ENCODE peak calls at places on chromosome 2, in eight cellular contexts. One of them, this sample, is unnamed.

GRCh38 chr2:165293439-165294420 is 54.5 kb downstream of the SCN2A start:
- DNase-seq in right lobe of liver: no peak
- DNase-seq in fibroblast of pulmonary artery: peak
- DNase-seq in AG04450: peak
- DNase-seq in testis: peak
- DNase-seq in GM10248: peak
- DNase-seq in CD4-positive, alpha-beta T cell: peak
- DNase-seq in AG10803: peak
- DNase-seq in this sample: peak

GRCh38 chr2:110773470-110773921 is 41.1 kb downstream of the ACOXL start:
- DNase-seq in right lobe of liver: peak
- DNase-seq in fibroblast of pulmonary artery: no peak
- DNase-seq in AG04450: no peak
- DNase-seq in testis: no peak
- DNase-seq in GM10248: no peak
- DNase-seq in CD4-positive, alpha-beta T cell: no peak
- DNase-seq in AG10803: no peak
- DNase-seq in this sample: no peak

GRCh38 chr2:151171186-151171585 is 90.5 kb downstream of the RBM43 start:
- DNase-seq in right lobe of liver: no peak
- DNase-seq in fibroblast of pulmonary artery: no peak
- DNase-seq in AG04450: no peak
- DNase-seq in testis: no peak
- DNase-seq in GM10248: no peak
- DNase-seq in CD4-positive, alpha-beta T cell: no peak
- DNase-seq in AG10803: no peak
- DNase-seq in this sample: no peak

GRCh38 chr2:144530596-144530995 is 10.7 kb upstream of the ZEB2 start:
- DNase-seq in right lobe of liver: no peak
- DNase-seq in fibroblast of pulmonary artery: no peak
- DNase-seq in AG04450: no peak
- DNase-seq in testis: no peak
- DNase-seq in GM10248: no peak
- DNase-seq in CD4-positive, alpha-beta T cell: no peak
- DNase-seq in AG10803: no peak
- DNase-seq in this sample: no peak

GRCh38 chr2:231611273-231612198 is 18.9 kb downstream of the TEX44 start:
- DNase-seq in right lobe of liver: no peak
- DNase-seq in fibroblast of pulmonary artery: peak
- DNase-seq in AG04450: no peak
- DNase-seq in testis: peak
- DNase-seq in GM10248: peak
- DNase-seq in CD4-positive, alpha-beta T cell: peak
- DNase-seq in AG10803: peak
- DNase-seq in this sample: no peak

GRCh38 chr2:100105678-100106054 is 36.7 kb downstream of the AFF3 start:
- DNase-seq in right lobe of liver: no peak
- DNase-seq in fibroblast of pulmonary artery: no peak
- DNase-seq in AG04450: no peak
- DNase-seq in testis: peak
- DNase-seq in GM10248: no peak
- DNase-seq in CD4-positive, alpha-beta T cell: no peak
- DNase-seq in AG10803: no peak
- DNase-seq in this sample: no peak

GRCh38 chr2:10980886-10981425 is 69.2 kb downstream of the KCNF1 start:
- DNase-seq in right lobe of liver: no peak
- DNase-seq in fibroblast of pulmonary artery: no peak
- DNase-seq in AG04450: no peak
- DNase-seq in testis: no peak
- DNase-seq in GM10248: no peak
- DNase-seq in CD4-positive, alpha-beta T cell: no peak
- DNase-seq in AG10803: no peak
- DNase-seq in this sample: no peak

GRCh38 chr2:167294031-167294774 is 405.9 kb downstream of the XIRP2 start:
- DNase-seq in right lobe of liver: no peak
- DNase-seq in fibroblast of pulmonary artery: peak
- DNase-seq in AG04450: no peak
- DNase-seq in testis: peak
- DNase-seq in GM10248: peak
- DNase-seq in CD4-positive, alpha-beta T cell: no peak
- DNase-seq in AG10803: no peak
- DNase-seq in this sample: no peak

GRCh38 chr2:12619975-12620374 is 96.8 kb upstream of the TRIB2 start:
- DNase-seq in right lobe of liver: no peak
- DNase-seq in fibroblast of pulmonary artery: peak
- DNase-seq in AG04450: peak
- DNase-seq in testis: no peak
- DNase-seq in GM10248: no peak
- DNase-seq in CD4-positive, alpha-beta T cell: no peak
- DNase-seq in AG10803: peak
- DNase-seq in this sample: no peak

GRCh38 chr2:60926751-60927568 is 45.6 kb downstream of the REL start:
- DNase-seq in right lobe of liver: no peak
- DNase-seq in fibroblast of pulmonary artery: peak
- DNase-seq in AG04450: peak
- DNase-seq in testis: no peak
- DNase-seq in GM10248: no peak
- DNase-seq in CD4-positive, alpha-beta T cell: no peak
- DNase-seq in AG10803: peak
- DNase-seq in this sample: no peak

GRCh38 chr2:159096896-159097295 is 128.5 kb downstream of the TANC1 start:
- DNase-seq in right lobe of liver: no peak
- DNase-seq in fibroblast of pulmonary artery: peak
- DNase-seq in AG04450: no peak
- DNase-seq in testis: no peak
- DNase-seq in GM10248: no peak
- DNase-seq in CD4-positive, alpha-beta T cell: no peak
- DNase-seq in AG10803: no peak
- DNase-seq in this sample: no peak

GRCh38 chr2:97754690-97755346 is 41.4 kb downstream of the ZAP70 start:
- DNase-seq in right lobe of liver: no peak
- DNase-seq in fibroblast of pulmonary artery: no peak
- DNase-seq in AG04450: no peak
- DNase-seq in testis: no peak
- DNase-seq in GM10248: no peak
- DNase-seq in CD4-positive, alpha-beta T cell: no peak
- DNase-seq in AG10803: no peak
- DNase-seq in this sample: no peak

GRCh38 chr2:225165052-225165451 is 122.8 kb upstream of the DOCK10 start:
- DNase-seq in right lobe of liver: no peak
- DNase-seq in fibroblast of pulmonary artery: no peak
- DNase-seq in AG04450: peak
- DNase-seq in testis: no peak
- DNase-seq in GM10248: no peak
- DNase-seq in CD4-positive, alpha-beta T cell: no peak
- DNase-seq in AG10803: peak
- DNase-seq in this sample: no peak

GRCh38 chr2:15128846-15129245 is 432.3 kb downstream of the NBAS start:
- DNase-seq in right lobe of liver: no peak
- DNase-seq in fibroblast of pulmonary artery: no peak
- DNase-seq in AG04450: no peak
- DNase-seq in testis: no peak
- DNase-seq in GM10248: no peak
- DNase-seq in CD4-positive, alpha-beta T cell: no peak
- DNase-seq in AG10803: no peak
- DNase-seq in this sample: no peak

GRCh38 chr2:120299561-120299960 is 46.4 kb upstream of the INHBB start:
- DNase-seq in right lobe of liver: no peak
- DNase-seq in fibroblast of pulmonary artery: no peak
- DNase-seq in AG04450: no peak
- DNase-seq in testis: no peak
- DNase-seq in GM10248: no peak
- DNase-seq in CD4-positive, alpha-beta T cell: no peak
- DNase-seq in AG10803: no peak
- DNase-seq in this sample: no peak

GRCh38 chr2:74620671-74621070 is 27.5 kb downstream of the M1AP start:
- DNase-seq in right lobe of liver: no peak
- DNase-seq in fibroblast of pulmonary artery: no peak
- DNase-seq in AG04450: no peak
- DNase-seq in testis: no peak
- DNase-seq in GM10248: no peak
- DNase-seq in CD4-positive, alpha-beta T cell: no peak
- DNase-seq in AG10803: peak
- DNase-seq in this sample: no peak

GRCh38 chr2:129468879-129469278 is 510.6 kb upstream of the RAB6C start:
- DNase-seq in right lobe of liver: no peak
- DNase-seq in fibroblast of pulmonary artery: no peak
- DNase-seq in AG04450: no peak
- DNase-seq in testis: no peak
- DNase-seq in GM10248: no peak
- DNase-seq in CD4-positive, alpha-beta T cell: no peak
- DNase-seq in AG10803: no peak
- DNase-seq in this sample: no peak

GRCh38 chr2:209495855-209496585 is 72.2 kb downstream of the MAP2 start:
- DNase-seq in right lobe of liver: no peak
- DNase-seq in fibroblast of pulmonary artery: peak
- DNase-seq in AG04450: peak
- DNase-seq in testis: no peak
- DNase-seq in GM10248: no peak
- DNase-seq in CD4-positive, alpha-beta T cell: no peak
- DNase-seq in AG10803: peak
- DNase-seq in this sample: no peak

GRCh38 chr2:232838406-232838874 is 31.6 kb upstream of the SNORC start:
- DNase-seq in right lobe of liver: peak
- DNase-seq in fibroblast of pulmonary artery: no peak
- DNase-seq in AG04450: no peak
- DNase-seq in testis: no peak
- DNase-seq in GM10248: peak
- DNase-seq in CD4-positive, alpha-beta T cell: peak
- DNase-seq in AG10803: no peak
- DNase-seq in this sample: peak

GRCh38 chr2:143152652-143153051 is 23.4 kb downstream of the ARHGAP15 start:
- DNase-seq in right lobe of liver: no peak
- DNase-seq in fibroblast of pulmonary artery: no peak
- DNase-seq in AG04450: no peak
- DNase-seq in testis: no peak
- DNase-seq in GM10248: no peak
- DNase-seq in CD4-positive, alpha-beta T cell: no peak
- DNase-seq in AG10803: no peak
- DNase-seq in this sample: no peak

GRCh38 chr2:143148757-143149156 is 19.5 kb downstream of the ARHGAP15 start:
- DNase-seq in right lobe of liver: no peak
- DNase-seq in fibroblast of pulmonary artery: no peak
- DNase-seq in AG04450: no peak
- DNase-seq in testis: no peak
- DNase-seq in GM10248: no peak
- DNase-seq in CD4-positive, alpha-beta T cell: no peak
- DNase-seq in AG10803: no peak
- DNase-seq in this sample: no peak

GRCh38 chr2:143150287-143150686 is 21.1 kb downstream of the ARHGAP15 start:
- DNase-seq in right lobe of liver: no peak
- DNase-seq in fibroblast of pulmonary artery: no peak
- DNase-seq in AG04450: no peak
- DNase-seq in testis: no peak
- DNase-seq in GM10248: no peak
- DNase-seq in CD4-positive, alpha-beta T cell: no peak
- DNase-seq in AG10803: no peak
- DNase-seq in this sample: no peak

GRCh38 chr2:143151111-143151752 is 22.0 kb downstream of the ARHGAP15 start:
- DNase-seq in right lobe of liver: no peak
- DNase-seq in fibroblast of pulmonary artery: no peak
- DNase-seq in AG04450: no peak
- DNase-seq in testis: no peak
- DNase-seq in GM10248: no peak
- DNase-seq in CD4-positive, alpha-beta T cell: no peak
- DNase-seq in AG10803: no peak
- DNase-seq in this sample: no peak

GRCh38 chr2:143152219-143152618 is 23.0 kb downstream of the ARHGAP15 start:
- DNase-seq in right lobe of liver: no peak
- DNase-seq in fibroblast of pulmonary artery: no peak
- DNase-seq in AG04450: no peak
- DNase-seq in testis: no peak
- DNase-seq in GM10248: no peak
- DNase-seq in CD4-positive, alpha-beta T cell: no peak
- DNase-seq in AG10803: no peak
- DNase-seq in this sample: no peak
- TF ChIP-seq CTCF in right lobe of liver: no peak
- TF ChIP-seq CTCF in fibroblast of pulmonary artery: no peak
- TF ChIP-seq CTCF in AG04450: no peak
- TF ChIP-seq CTCF in testis: no peak
- TF ChIP-seq CTCF in GM10248: no peak
- TF ChIP-seq CTCF in CD4-positive, alpha-beta T cell: no peak
- TF ChIP-seq CTCF in AG10803: no peak
- TF ChIP-seq CTCF in this sample: no peak

GRCh38 chr2:149331023-149331400 is 625 bp downstream of the LYPD6 start:
- DNase-seq in right lobe of liver: no peak
- DNase-seq in fibroblast of pulmonary artery: no peak
- DNase-seq in AG04450: no peak
- DNase-seq in testis: no peak
- DNase-seq in GM10248: no peak
- DNase-seq in CD4-positive, alpha-beta T cell: no peak
- DNase-seq in AG10803: no peak
- DNase-seq in this sample: no peak

GRCh38 chr2:149330127-149331022 is at the start of gene LYPD6:
- DNase-seq in right lobe of liver: peak
- DNase-seq in fibroblast of pulmonary artery: peak
- DNase-seq in AG04450: no peak
- DNase-seq in testis: peak
- DNase-seq in GM10248: peak
- DNase-seq in CD4-positive, alpha-beta T cell: no peak
- DNase-seq in AG10803: peak
- DNase-seq in this sample: peak

GRCh38 chr2:149332364-149332763 is 2.0 kb downstream of the LYPD6 start:
- DNase-seq in right lobe of liver: no peak
- DNase-seq in fibroblast of pulmonary artery: no peak
- DNase-seq in AG04450: no peak
- DNase-seq in testis: no peak
- DNase-seq in GM10248: no peak
- DNase-seq in CD4-positive, alpha-beta T cell: no peak
- DNase-seq in AG10803: no peak
- DNase-seq in this sample: no peak

GRCh38 chr2:149329068-149329467 is 1.3 kb upstream of the LYPD6 start:
- DNase-seq in right lobe of liver: no peak
- DNase-seq in fibroblast of pulmonary artery: no peak
- DNase-seq in AG04450: no peak
- DNase-seq in testis: peak
- DNase-seq in GM10248: no peak
- DNase-seq in CD4-positive, alpha-beta T cell: no peak
- DNase-seq in AG10803: no peak
- DNase-seq in this sample: no peak

GRCh38 chr2:149329470-149330126 is 789 bp upstream of the LYPD6 start:
- DNase-seq in right lobe of liver: peak
- DNase-seq in fibroblast of pulmonary artery: peak
- DNase-seq in AG04450: no peak
- DNase-seq in testis: peak
- DNase-seq in GM10248: peak
- DNase-seq in CD4-positive, alpha-beta T cell: no peak
- DNase-seq in AG10803: peak
- DNase-seq in this sample: peak
- TF ChIP-seq CTCF in right lobe of liver: no peak
- TF ChIP-seq CTCF in fibroblast of pulmonary artery: no peak
- TF ChIP-seq CTCF in AG04450: no peak
- TF ChIP-seq CTCF in testis: no peak
- TF ChIP-seq CTCF in GM10248: no peak
- TF ChIP-seq CTCF in CD4-positive, alpha-beta T cell: no peak
- TF ChIP-seq CTCF in AG10803: no peak
- TF ChIP-seq CTCF in this sample: no peak

GRCh38 chr2:70541481-70542020 is 12.1 kb downstream of the TGFA start:
- DNase-seq in right lobe of liver: no peak
- DNase-seq in fibroblast of pulmonary artery: no peak
- DNase-seq in AG04450: no peak
- DNase-seq in testis: no peak
- DNase-seq in GM10248: no peak
- DNase-seq in CD4-positive, alpha-beta T cell: no peak
- DNase-seq in AG10803: peak
- DNase-seq in this sample: no peak
- TF ChIP-seq CTCF in right lobe of liver: no peak
- TF ChIP-seq CTCF in fibroblast of pulmonary artery: no peak
- TF ChIP-seq CTCF in AG04450: no peak
- TF ChIP-seq CTCF in testis: no peak
- TF ChIP-seq CTCF in GM10248: no peak
- TF ChIP-seq CTCF in CD4-positive, alpha-beta T cell: no peak
- TF ChIP-seq CTCF in AG10803: peak
- TF ChIP-seq CTCF in this sample: no peak

GRCh38 chr2:240451108-240451611 is 15.7 kb downstream of the GPC1 start:
- DNase-seq in right lobe of liver: no peak
- DNase-seq in fibroblast of pulmonary artery: no peak
- DNase-seq in AG04450: no peak
- DNase-seq in testis: no peak
- DNase-seq in GM10248: no peak
- DNase-seq in CD4-positive, alpha-beta T cell: no peak
- DNase-seq in AG10803: no peak
- DNase-seq in this sample: no peak
- TF ChIP-seq CTCF in right lobe of liver: no peak
- TF ChIP-seq CTCF in fibroblast of pulmonary artery: no peak
- TF ChIP-seq CTCF in AG04450: no peak
- TF ChIP-seq CTCF in testis: peak
- TF ChIP-seq CTCF in GM10248: no peak
- TF ChIP-seq CTCF in CD4-positive, alpha-beta T cell: no peak
- TF ChIP-seq CTCF in AG10803: no peak
- TF ChIP-seq CTCF in this sample: no peak

This sample was measured in GM20000.